ENCODE peak calls at places on chromosomes 11 and 22, in seven cellular contexts. T, U, O, Y, Z, P and N are unnamed samples.

GRCh38 chr11:133951484-133952198 is 5.1 kb downstream of the IGSF9B start:
- DNase-seq in T (no peak), U (no peak), O (no peak), Y (no peak), Z (no peak), P (no peak), N (no peak)

GRCh38 chr11:65573391-65574146 is 1.2 kb downstream of the FAM89B start:
- DNase-seq in T (no peak), U (no peak), O (no peak), Y (no peak), Z (no peak), P (peak; percentile 73), N (no peak)

GRCh38 chr22:20807315-20807752 is 33.4 kb downstream of the SERPIND1 start:
- DNase-seq in T (peak; percentile 72), U (no peak), O (no peak), Y (no peak), Z (no peak), P (peak; percentile 28), N (no peak)

GRCh38 chr22:39719559-39720450 is 149.3 kb downstream of the CACNA1I start:
- DNase-seq in T (peak; percentile 41), U (no peak), O (no peak), Y (no peak), Z (peak; percentile 24), P (peak; percentile 6), N (no peak)

GRCh38 chr11:83835423-83835822 is 549.3 kb upstream of the CCDC90B start:
- DNase-seq in T (no peak), U (no peak), O (no peak), Y (no peak), Z (no peak), P (no peak), N (no peak)

GRCh38 chr11:126431401-126432064 is 76.0 kb downstream of the ST3GAL4 start:
- DNase-seq in T (no peak), U (no peak), O (peak; percentile 57), Y (peak; percentile 39), Z (no peak), P (no peak), N (no peak)

GRCh38 chr22:29208879-29209623 is 3.4 kb downstream of the EMID1 start:
- DNase-seq in T (no peak), U (no peak), O (no peak), Y (no peak), Z (no peak), P (no peak), N (no peak)

GRCh38 chr11:10211470-10211869 is 82.5 kb downstream of the SBF2 start:
- DNase-seq in T (no peak), U (no peak), O (no peak), Y (no peak), Z (no peak), P (no peak), N (no peak)

GRCh38 chr22:31210830-31211503 is 1.1 kb upstream of the LIMK2 start:
- DNase-seq in T (no peak), U (no peak), O (peak; percentile 52), Y (no peak), Z (no peak), P (no peak), N (no peak)

GRCh38 chr22:50400931-50401330 is 57.8 kb downstream of the PPP6R2 start:
- DNase-seq in T (no peak), U (no peak), O (no peak), Y (no peak), Z (no peak), P (no peak), N (no peak)

GRCh38 chr11:32006799-32007388 is 84.0 kb upstream of the RCN1 start:
- DNase-seq in T (peak; percentile 49), U (no peak), O (no peak), Y (no peak), Z (no peak), P (no peak), N (no peak)

GRCh38 chr11:10543782-10544181 is 2.8 kb upstream of the RNF141 start:
- DNase-seq in T (no peak), U (no peak), O (no peak), Y (no peak), Z (no peak), P (no peak), N (no peak)

GRCh38 chr11:19719960-19720359 is 7.3 kb downstream of the NAV2 start:
- DNase-seq in T (no peak), U (no peak), O (no peak), Y (no peak), Z (no peak), P (no peak), N (no peak)

GRCh38 chr11:119664063-119664572 is 64.9 kb downstream of the NECTIN1 start:
- DNase-seq in T (no peak), U (peak; percentile 62), O (no peak), Y (no peak), Z (no peak), P (no peak), N (no peak)

GRCh38 chr11:117300773-117301172 is 9.6 kb downstream of the BACE1-AS start:
- DNase-seq in T (peak; percentile 23), U (no peak), O (no peak), Y (no peak), Z (no peak), P (no peak), N (no peak)

GRCh38 chr11:66981976-66982578 is 7.0 kb downstream of the C11orf86 start:
- DNase-seq in T (peak; percentile 93), U (peak; percentile 73), O (peak; percentile 88), Y (peak; percentile 77), Z (peak; percentile 79), P (no peak), N (peak; percentile 91)

GRCh38 chr11:121671276-121672168 is 218.8 kb upstream of the SORL1-AS1 start:
- DNase-seq in T (no peak), U (no peak), O (no peak), Y (no peak), Z (no peak), P (no peak), N (no peak)

GRCh38 chr11:75035911-75036536 is 47.3 kb downstream of the NEU3 start:
- DNase-seq in T (no peak), U (no peak), O (no peak), Y (no peak), Z (no peak), P (no peak), N (no peak)

GRCh38 chr11:134469627-134470026 is 57.6 kb upstream of the B3GAT1 start:
- DNase-seq in T (peak; percentile 32), U (no peak), O (no peak), Y (no peak), Z (no peak), P (no peak), N (no peak)

GRCh38 chr11:31763296-31763695 is 47.8 kb downstream of the PAX6 start:
- DNase-seq in T (no peak), U (no peak), O (no peak), Y (no peak), Z (no peak), P (no peak), N (no peak)

GRCh38 chr22:27043246-27043645 is 385.9 kb downstream of the MIAT start:
- DNase-seq in T (no peak), U (no peak), O (no peak), Y (no peak), Z (no peak), P (no peak), N (no peak)

GRCh38 chr11:122656631-122657101 is 1.1 kb downstream of the UBASH3B start:
- DNase-seq in T (no peak), U (peak; percentile 13), O (peak; percentile 41), Y (peak; percentile 64), Z (no peak), P (peak; percentile 54), N (peak; percentile 15)

GRCh38 chr22:35451602-35452001 is 51.7 kb downstream of the MCM5 start:
- DNase-seq in T (no peak), U (no peak), O (no peak), Y (no peak), Z (no peak), P (no peak), N (no peak)

GRCh38 chr22:49724893-49725489 is 102.7 kb downstream of the BRD1 start:
- DNase-seq in T (peak; percentile 75), U (peak; percentile 31), O (peak; percentile 63), Y (peak; percentile 34), Z (peak; percentile 63), P (no peak), N (peak; percentile 43)

GRCh38 chr11:12802418-12803085 is 128.3 kb downstream of the TEAD1 start:
- DNase-seq in T (peak; percentile 77), U (peak; percentile 84), O (no peak), Y (peak; percentile 89), Z (peak; percentile 82), P (peak; percentile 89), N (no peak)

GRCh38 chr11:35949242-35949641 is 5.4 kb downstream of the LDLRAD3 start:
- DNase-seq in T (no peak), U (no peak), O (no peak), Y (no peak), Z (no peak), P (no peak), N (no peak)

DNA sequence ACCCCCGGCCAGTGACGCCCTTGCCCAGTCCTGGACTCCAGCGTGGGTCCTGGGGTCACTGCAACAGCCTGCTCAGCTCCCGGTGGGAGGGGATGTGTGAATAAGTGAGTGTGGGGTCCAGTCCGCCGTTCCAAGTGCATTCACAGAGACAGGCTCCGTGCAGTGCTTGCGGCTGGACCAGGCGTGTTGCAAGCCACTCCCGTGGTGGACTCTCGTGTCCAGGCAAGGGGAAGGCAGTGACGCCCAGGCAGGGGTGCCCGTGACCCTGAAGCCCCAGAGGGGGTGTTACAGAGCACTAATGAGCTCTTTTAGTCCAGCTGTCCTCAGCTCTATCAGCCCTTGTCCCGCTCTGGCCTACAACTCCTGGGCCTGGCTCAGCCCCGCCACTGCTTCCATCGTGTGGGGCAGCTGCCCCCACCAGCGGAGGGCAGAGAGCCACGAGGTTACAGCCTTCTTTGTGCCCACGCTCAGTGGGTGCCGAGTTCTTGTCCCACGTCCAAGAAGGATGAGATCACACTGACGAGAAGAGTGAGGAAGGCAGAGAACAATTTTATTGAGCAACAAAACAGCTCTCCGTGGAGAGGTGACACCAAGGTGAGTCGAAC is 1807.5 kb downstream of the LRRC4C start:
- DNase-seq in T (no peak), U (no peak), O (no peak), Y (no peak), Z (no peak), P (no peak), N (no peak)
- H3K27me3 ChIP-seq in T (no peaks in the 10 kb centered on the region), U (no peaks in the 10 kb centered on the region), O (no peaks in the 10 kb centered on the region), Y (no peaks in the 10 kb centered on the region), Z (no peaks in the 10 kb centered on the region), P (no peaks in the 10 kb centered on the region), N (no peaks in the 10 kb centered on the region)

GRCh38 chr22:41285441-41285819 is 557 bp downstream of the RANGAP1 start:
- DNase-seq in T (peak; percentile 84), U (peak; percentile 20), O (peak; percentile 45), Y (peak; percentile 62), Z (peak; percentile 74), P (no peak), N (no peak)
- H3K4me3 ChIP-seq in T (peak overlapping the region; percentile 96), U (peak overlapping the region; percentile 74), O (peak overlapping the region; percentile 79), Y (peak overlapping the region; percentile 92), Z (peak overlapping the region; percentile 88), P (peak overlapping the region; percentile 92), N (peak overlapping the region; percentile 89)

GRCh38 chr11:64230209-64230984 is at the start of gene DNAJC4:
- DNase-seq in T (peak; percentile 98), U (peak; percentile 96), O (peak; percentile 94), Y (peak; percentile 98), Z (peak; percentile 95), P (peak; percentile 96), N (peak; percentile 94)
- TF ChIP-seq POLR2A in T (peak; percentile 77), U (peak; percentile 49), O (no peak), Y (no peak), Z (no peak), P (peak; percentile 44), N (peak; percentile 37)

DNA sequence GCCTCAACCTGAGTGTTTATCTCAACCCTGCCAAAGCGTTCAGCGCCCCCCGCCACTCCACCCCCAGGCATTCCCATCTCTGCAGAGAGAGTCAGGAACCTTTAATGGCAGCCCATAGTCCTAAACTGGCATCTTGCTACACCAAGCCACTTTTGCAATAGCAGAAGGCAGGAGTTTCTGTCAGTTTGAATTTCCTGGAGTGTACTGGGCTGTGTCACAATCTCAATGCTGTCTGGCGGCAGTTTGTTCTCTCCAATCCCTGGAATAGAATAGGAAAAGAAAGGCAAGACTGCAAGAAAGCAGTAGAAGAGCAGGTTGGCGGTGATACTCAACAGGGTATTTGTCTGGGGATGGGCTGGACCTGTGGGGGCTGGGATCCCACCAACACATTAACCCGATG is 32.9 kb upstream of the FLI1 start:
- DNase-seq in T (no peak), U (no peak), O (no peak), Y (no peak), Z (no peak), P (no peak), N (no peak)
- H3K27me3 ChIP-seq in T (no peaks in the 10 kb centered on the region), U (no peaks in the 10 kb centered on the region), O (peaks cover 7% of the 10 kb centered on the region), Y (no peaks in the 10 kb centered on the region), Z (no peaks in the 10 kb centered on the region), P (no peaks in the 10 kb centered on the region), N (peaks cover 20% of the 10 kb centered on the region)